ENCODE peak calls at places on chromosomes 5 and 9, in five cellular contexts. One of them, this sample, is unnamed.

GRCh38 chr5:64569880-64570279 is 64.1 kb downstream of the RGS7BP start:
- DNase-seq in A673: no peak
- DNase-seq in left ventricle myocardium inferior: no peak
- DNase-seq in mucosa of descending colon: no peak
- DNase-seq in A549: no peak
- DNase-seq in this sample: no peak

GRCh38 chr5:104977530-104977929 is 1414.9 kb upstream of the NUDT12 start:
- DNase-seq in mucosa of descending colon: no peak
- DNase-seq in left ventricle myocardium inferior: no peak
- DNase-seq in A549: no peak
- DNase-seq in A673: no peak
- DNase-seq in this sample: no peak

GRCh38 chr5:16663848-16664247 is 47.1 kb upstream of the RETREG1 start:
- DNase-seq in A549: no peak
- DNase-seq in left ventricle myocardium inferior: no peak
- DNase-seq in mucosa of descending colon: no peak
- DNase-seq in A673: no peak
- DNase-seq in this sample: no peak

GRCh38 chr5:127650649-127651048 is 1.8 kb downstream of the CTXN3 start:
- DNase-seq in mucosa of descending colon: no peak
- DNase-seq in left ventricle myocardium inferior: no peak
- DNase-seq in A673: no peak
- DNase-seq in A549: no peak
- DNase-seq in this sample: no peak

GRCh38 chr9:27676827-27677226 is 103.5 kb upstream of the C9orf72 start:
- DNase-seq in mucosa of descending colon: no peak
- DNase-seq in left ventricle myocardium inferior: no peak
- DNase-seq in A549: no peak
- DNase-seq in A673: no peak
- DNase-seq in this sample: no peak

GRCh38 chr5:149471406-149472183 is 79.6 kb downstream of the CSNK1A1 start:
- DNase-seq in mucosa of descending colon: peak; percentile 83
- DNase-seq in A673: no peak
- DNase-seq in A549: peak; percentile 58
- DNase-seq in left ventricle myocardium inferior: peak; percentile 38
- DNase-seq in this sample: no peak

GRCh38 chr9:21754741-21755140 is 47.7 kb upstream of the MTAP start:
- DNase-seq in A673: no peak
- DNase-seq in mucosa of descending colon: no peak
- DNase-seq in A549: no peak
- DNase-seq in left ventricle myocardium inferior: no peak
- DNase-seq in this sample: no peak

GRCh38 chr5:9599391-9599790 is 30.8 kb downstream of the TAS2R1 start:
- DNase-seq in mucosa of descending colon: no peak
- DNase-seq in left ventricle myocardium inferior: no peak
- DNase-seq in A549: no peak
- DNase-seq in A673: no peak
- DNase-seq in this sample: no peak

GRCh38 chr5:41863871-41864486 is 6.2 kb downstream of the OXCT1 start:
- DNase-seq in A673: peak; percentile 15
- DNase-seq in left ventricle myocardium inferior: no peak
- DNase-seq in A549: no peak
- DNase-seq in mucosa of descending colon: no peak
- DNase-seq in this sample: no peak

GRCh38 chr5:171520300-171521170 is 101.1 kb downstream of the FGF18 start:
- DNase-seq in A673: no peak
- DNase-seq in mucosa of descending colon: peak; percentile 45
- DNase-seq in A549: no peak
- DNase-seq in left ventricle myocardium inferior: peak; percentile 44
- DNase-seq in this sample: no peak

GRCh38 chr9:113577525-113578261 is 114.2 kb downstream of the RGS3 start:
- DNase-seq in left ventricle myocardium inferior: peak; percentile 53
- DNase-seq in A673: no peak
- DNase-seq in A549: no peak
- DNase-seq in mucosa of descending colon: no peak
- DNase-seq in this sample: no peak
- H3K4me1 ChIP-seq in left ventricle myocardium inferior: peaks cover 99% of the 10 kb centered on the region
- H3K4me1 ChIP-seq in A673: no peaks in the 10 kb centered on the region
- H3K4me1 ChIP-seq in A549: peaks cover 46% of the 10 kb centered on the region
- H3K4me1 ChIP-seq in mucosa of descending colon: peaks cover 46% of the 10 kb centered on the region
- H3K4me1 ChIP-seq in this sample: peaks cover 43% of the 10 kb centered on the region

GRCh38 chr9:134035041-134036039 is 10.1 kb downstream of the BRD3OS start:
- DNase-seq in A673: no peak
- DNase-seq in mucosa of descending colon: peak; percentile 7
- DNase-seq in left ventricle myocardium inferior: no peak
- DNase-seq in A549: no peak
- DNase-seq in this sample: no peak
- TF ChIP-seq CTCF in A673: no peak
- TF ChIP-seq CTCF in mucosa of descending colon: no peak
- TF ChIP-seq CTCF in left ventricle myocardium inferior: no peak
- TF ChIP-seq CTCF in A549: no peak
- TF ChIP-seq CTCF in this sample: no peak

GRCh38 chr5:10759111-10759510 is 1.9 kb downstream of the DAP start:
- DNase-seq in left ventricle myocardium inferior: no peak
- DNase-seq in A673: no peak
- DNase-seq in A549: no peak
- DNase-seq in mucosa of descending colon: peak; percentile 71
- DNase-seq in this sample: no peak
- H3K4me3 ChIP-seq in left ventricle myocardium inferior: no peak overlapping the region
- H3K4me3 ChIP-seq in A673: no peak overlapping the region
- H3K4me3 ChIP-seq in A549: no peak overlapping the region
- H3K4me3 ChIP-seq in mucosa of descending colon: no peak overlapping the region
- H3K4me3 ChIP-seq in this sample: no peak overlapping the region

GRCh38 chr5:76808142-76808691 is 10.6 kb upstream of the F2RL1 start:
- DNase-seq in A549: no peak
- DNase-seq in A673: peak; percentile 53
- DNase-seq in left ventricle myocardium inferior: no peak
- DNase-seq in mucosa of descending colon: no peak
- DNase-seq in this sample: no peak

GRCh38 chr5:76807296-76807695 is 11.5 kb upstream of the F2RL1 start:
- DNase-seq in A549: no peak
- DNase-seq in mucosa of descending colon: no peak
- DNase-seq in left ventricle myocardium inferior: no peak
- DNase-seq in A673: peak; percentile 35
- DNase-seq in this sample: no peak

GRCh38 chr5:76801159-76801802 is 17.5 kb upstream of the F2RL1 start:
- DNase-seq in left ventricle myocardium inferior: peak; percentile 48
- DNase-seq in A673: no peak
- DNase-seq in mucosa of descending colon: no peak
- DNase-seq in A549: no peak
- DNase-seq in this sample: no peak

GRCh38 chr5:76801803-76802195 is 17.0 kb upstream of the F2RL1 start:
- DNase-seq in left ventricle myocardium inferior: no peak
- DNase-seq in mucosa of descending colon: no peak
- DNase-seq in A549: no peak
- DNase-seq in A673: no peak
- DNase-seq in this sample: no peak

GRCh38 chr5:76804266-76804665 is 14.6 kb upstream of the F2RL1 start:
- DNase-seq in left ventricle myocardium inferior: no peak
- DNase-seq in mucosa of descending colon: no peak
- DNase-seq in A549: peak; percentile 81
- DNase-seq in A673: no peak
- DNase-seq in this sample: no peak
- H3K4me1 ChIP-seq in left ventricle myocardium inferior: peaks cover 12% of the 10 kb centered on the region
- H3K4me1 ChIP-seq in mucosa of descending colon: no peaks in the 10 kb centered on the region
- H3K4me1 ChIP-seq in A549: peaks cover 85% of the 10 kb centered on the region
- H3K4me1 ChIP-seq in A673: peaks cover 22% of the 10 kb centered on the region
- H3K4me1 ChIP-seq in this sample: no peaks in the 10 kb centered on the region

GRCh38 chr5:11724947-11725346 is 179.3 kb downstream of the CTNND2 start:
- DNase-seq in left ventricle myocardium inferior: no peak
- DNase-seq in A673: no peak
- DNase-seq in A549: no peak
- DNase-seq in mucosa of descending colon: no peak
- DNase-seq in this sample: no peak

GRCh38 chr5:11715797-11716196 is 188.4 kb downstream of the CTNND2 start:
- DNase-seq in mucosa of descending colon: no peak
- DNase-seq in A673: no peak
- DNase-seq in left ventricle myocardium inferior: no peak
- DNase-seq in A549: no peak
- DNase-seq in this sample: no peak

DNA sequence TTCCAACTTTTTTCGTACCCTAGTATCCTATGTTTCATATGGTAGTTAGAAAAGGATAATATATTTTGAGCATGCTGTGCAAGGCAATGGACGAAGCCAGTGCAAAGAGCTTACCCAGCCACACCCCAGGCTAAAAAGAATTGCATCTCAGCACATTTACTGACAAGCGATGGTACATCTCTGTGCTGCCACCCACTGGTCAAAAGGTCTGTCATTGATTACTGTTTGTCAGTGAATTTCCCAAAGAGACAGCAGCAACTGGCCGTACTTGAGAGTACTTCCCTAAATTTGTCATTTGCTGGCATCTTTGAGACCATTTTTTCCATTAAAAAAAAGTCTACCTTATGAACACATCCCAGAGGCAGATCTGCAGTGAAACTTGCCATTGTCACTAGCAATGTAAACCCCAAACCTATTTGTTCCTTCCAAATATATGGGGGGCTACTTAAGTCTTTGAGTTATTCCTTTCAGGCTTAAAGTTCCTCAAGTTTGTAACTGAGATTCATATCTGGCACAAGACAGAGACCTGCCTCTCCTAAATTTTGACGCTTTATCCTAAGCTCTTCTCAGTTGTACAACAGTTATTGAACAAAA is 184.3 kb downstream of the CTNND2 start:
- DNase-seq in left ventricle myocardium inferior: peak; percentile 20
- DNase-seq in A673: peak; percentile 28
- DNase-seq in A549: no peak
- DNase-seq in mucosa of descending colon: no peak
- DNase-seq in this sample: no peak
- TF ChIP-seq CTCF in left ventricle myocardium inferior: peak; percentile 54
- TF ChIP-seq CTCF in A673: peak; percentile 38
- TF ChIP-seq CTCF in A549: no peak
- TF ChIP-seq CTCF in mucosa of descending colon: no peak
- TF ChIP-seq CTCF in this sample: no peak

GRCh38 chr9:91148306-91148705 is 213.4 kb downstream of the AUH start:
- DNase-seq in mucosa of descending colon: no peak
- DNase-seq in A549: no peak
- DNase-seq in A673: no peak
- DNase-seq in left ventricle myocardium inferior: no peak
- DNase-seq in this sample: no peak
- H3K4me3 ChIP-seq in mucosa of descending colon: no peak overlapping the region
- H3K4me3 ChIP-seq in A549: no peak overlapping the region
- H3K4me3 ChIP-seq in A673: no peak overlapping the region
- H3K4me3 ChIP-seq in left ventricle myocardium inferior: no peak overlapping the region
- H3K4me3 ChIP-seq in this sample: no peak overlapping the region

DNA sequence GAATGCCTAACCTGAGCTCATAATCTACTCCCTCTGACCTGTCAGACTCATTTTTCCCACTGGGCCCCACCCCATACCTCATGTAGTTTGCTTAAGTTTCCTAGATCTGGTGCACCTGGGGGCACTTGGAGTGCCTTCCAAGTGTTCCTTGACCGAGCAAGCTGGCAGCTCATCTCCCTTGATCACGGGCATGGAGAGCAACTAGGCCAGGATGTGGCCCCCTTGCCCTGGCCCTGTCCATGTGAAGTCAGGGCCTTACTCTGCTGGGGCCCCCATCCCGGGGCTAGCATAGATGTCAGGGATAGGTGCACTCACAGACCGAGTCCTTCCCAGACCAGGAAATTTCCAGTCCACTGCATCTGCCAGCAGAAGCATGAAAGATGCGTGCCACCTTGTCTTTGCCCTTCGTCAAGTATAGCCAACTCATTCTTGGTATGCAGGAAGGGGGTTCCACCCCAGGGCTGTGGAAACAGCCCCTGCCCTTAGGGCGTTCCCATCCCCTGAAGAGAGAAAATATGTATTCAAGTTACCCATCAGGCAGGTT is 41.9 kb downstream of the SLC22A5 start:
- DNase-seq in mucosa of descending colon: peak; percentile 69
- DNase-seq in A673: no peak
- DNase-seq in A549: no peak
- DNase-seq in left ventricle myocardium inferior: no peak
- DNase-seq in this sample: no peak
- H3K4me1 ChIP-seq in mucosa of descending colon: peaks cover 47% of the 10 kb centered on the region
- H3K4me1 ChIP-seq in A673: peaks cover 10% of the 10 kb centered on the region
- H3K4me1 ChIP-seq in A549: peaks cover 33% of the 10 kb centered on the region
- H3K4me1 ChIP-seq in left ventricle myocardium inferior: peaks cover 86% of the 10 kb centered on the region
- H3K4me1 ChIP-seq in this sample: peaks cover 49% of the 10 kb centered on the region

DNA sequence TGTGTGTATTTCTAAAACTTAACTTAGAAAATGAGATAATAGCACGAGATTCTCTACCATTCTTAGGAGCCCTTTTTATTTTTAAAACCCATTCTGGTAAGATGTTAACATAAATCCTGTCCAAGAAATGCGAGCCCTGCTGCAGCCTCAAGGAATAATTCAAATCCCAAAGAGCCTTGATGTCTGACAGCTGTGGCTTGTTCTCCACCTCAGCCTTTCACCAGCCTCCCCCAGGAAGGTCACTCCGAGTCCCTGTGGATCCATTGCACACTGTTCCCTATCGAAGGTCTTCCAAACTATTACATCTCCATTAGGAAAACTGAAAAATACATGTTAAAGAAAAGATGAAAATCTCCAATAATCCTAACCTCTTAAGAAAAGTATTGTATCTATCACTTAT is 98.5 kb upstream of the S1PR3 start:
- DNase-seq in A549: no peak
- DNase-seq in A673: no peak
- DNase-seq in left ventricle myocardium inferior: no peak
- DNase-seq in mucosa of descending colon: no peak
- DNase-seq in this sample: no peak
- TF ChIP-seq CTCF in A549: no peak
- TF ChIP-seq CTCF in A673: no peak
- TF ChIP-seq CTCF in left ventricle myocardium inferior: no peak
- TF ChIP-seq CTCF in mucosa of descending colon: no peak
- TF ChIP-seq CTCF in this sample: no peak